ENCODE peak calls at places on chromosomes 7 and 10, in ten cellular contexts. J, S, V, P, Y, D, G, U, R and I are unnamed samples.

GRCh38 chr10:26214004-26214403 is 2.6 kb upstream of the GAD2 start:
- DNase-seq in V (no peak), P (no peak), Y (no peak), R (no peak), J (no peak), D (no peak), S (no peak), G (no peak), U (no peak), I (no peak)

GRCh38 chr10:131620904-131621303 is 279.9 kb upstream of the PPP2R2D start:
- DNase-seq in Y (no peak), J (no peak), R (no peak), P (no peak), G (no peak), U (no peak), D (no peak), V (no peak), S (no peak), I (no peak)

GRCh38 chr7:131327626-131328386 is at the start of gene MKLN1:
- DNase-seq in P (peak; percentile 32), G (peak; percentile 83), U (peak; percentile 95), D (peak; percentile 86), R (peak; percentile 96), S (peak; percentile 96), J (peak; percentile 81), Y (peak; percentile 90), V (peak; percentile 16), I (peak; percentile 92)

GRCh38 chr10:70589762-70590662 is 12.5 kb downstream of the PRF1 start:
- DNase-seq in S (no peak), G (no peak), R (no peak), P (no peak), V (no peak), U (no peak), D (no peak), Y (no peak), J (no peak), I (no peak)

GRCh38 chr10:44696496-44696895 is 214.6 kb upstream of the TMEM72 start:
- DNase-seq in U (no peak), J (no peak), G (no peak), S (no peak), R (no peak), Y (no peak), V (no peak), P (peak; percentile 86), D (no peak), I (no peak)

GRCh38 chr10:102408728-102409603 is 9.6 kb downstream of the PSD start:
- DNase-seq in U (peak; percentile 77), G (peak; percentile 70), J (no peak), D (peak; percentile 67), S (peak; percentile 90), R (peak; percentile 75), P (no peak), V (no peak), Y (no peak), I (peak; percentile 54)

GRCh38 chr10:124145109-124145860 is 51.9 kb upstream of the CHST15 start:
- DNase-seq in U (no peak), D (no peak), V (peak; percentile 45), R (no peak), Y (no peak), P (peak; percentile 33), G (no peak), J (peak; percentile 98), S (no peak), I (no peak)

GRCh38 chr10:120508393-120508792 is 51.4 kb downstream of the PLPP4 start:
- DNase-seq in G (no peak), D (no peak), R (no peak), J (no peak), P (peak; percentile 31), S (no peak), V (no peak), Y (no peak), U (no peak), I (no peak)

GRCh38 chr7:150514748-150515222 is at the start of gene GIMAP7:
- DNase-seq in P (no peak), R (no peak), U (no peak), Y (no peak), J (no peak), D (peak; percentile 40), G (peak; percentile 51), S (peak; percentile 79), V (no peak), I (no peak)

GRCh38 chr7:148704966-148705365 is 6.3 kb downstream of the CUL1 start:
- DNase-seq in V (no peak), P (no peak), R (no peak), Y (no peak), D (no peak), U (no peak), S (no peak), G (no peak), J (no peak), I (no peak)

GRCh38 chr10:46223064-46223480 is 63.7 kb upstream of the ANTXRL start:
- DNase-seq in D (no peak), V (no peak), U (peak; percentile 75), J (peak; percentile 17), P (no peak), G (peak; percentile 16), Y (no peak), R (no peak), S (peak; percentile 62), I (no peak)

GRCh38 chr7:80410081-80410480 is 101.8 kb downstream of the GNAT3 start:
- DNase-seq in R (no peak), U (no peak), G (no peak), D (no peak), J (no peak), V (no peak), Y (peak; percentile 3), P (peak; percentile 9), S (no peak), I (no peak)

GRCh38 chr10:77458986-77459590 is 178.5 kb downstream of the KCNMA1 start:
- DNase-seq in R (no peak), J (no peak), D (no peak), V (no peak), S (no peak), U (peak; percentile 30), Y (no peak), G (no peak), P (peak; percentile 49), I (no peak)

GRCh38 chr7:17498230-17498629 is 199.8 kb downstream of the AHR start:
- DNase-seq in V (no peak), U (no peak), Y (no peak), J (no peak), P (no peak), R (no peak), D (no peak), G (no peak), S (no peak), I (no peak)

GRCh38 chr10:30725661-30726060 is 96.1 kb upstream of the LYZL2 start:
- DNase-seq in V (no peak), J (no peak), U (no peak), Y (no peak), G (no peak), R (no peak), D (no peak), P (no peak), S (no peak), I (no peak)

GRCh38 chr7:158268851-158269535 is 318.6 kb downstream of the PTPRN2 start:
- DNase-seq in U (no peak), G (no peak), V (no peak), J (no peak), D (no peak), P (no peak), Y (no peak), R (no peak), S (peak; percentile 36), I (no peak)

GRCh38 chr7:23055582-23056178 is 41.8 kb upstream of the HYCC1 start:
- DNase-seq in R (peak; percentile 45), S (peak; percentile 73), Y (peak; percentile 55), U (peak; percentile 33), J (peak; percentile 95), P (no peak), V (peak; percentile 28), D (peak; percentile 17), G (peak; percentile 46), I (peak; percentile 65)

GRCh38 chr10:5614081-5614721 is 52.2 kb downstream of the ASB13 start:
- DNase-seq in D (no peak), J (no peak), U (no peak), V (no peak), R (no peak), S (no peak), P (peak; percentile 58), G (no peak), Y (peak; percentile 40), I (no peak)

GRCh38 chr7:158026636-158027265 is 560.9 kb downstream of the PTPRN2 start:
- DNase-seq in V (no peak), G (no peak), Y (no peak), U (no peak), D (no peak), J (no peak), R (no peak), P (no peak), S (no peak), I (no peak)

GRCh38 chr10:99926925-99927718 is 82.6 kb downstream of the DNMBP start:
- DNase-seq in Y (no peak), R (no peak), P (no peak), D (no peak), S (no peak), U (peak; percentile 8), G (no peak), J (no peak), V (no peak), I (no peak)

GRCh38 chr7:142790056-142790455 is 19.3 kb downstream of the PRSS2 start:
- DNase-seq in P (no peak), J (no peak), V (no peak), S (no peak), Y (no peak), U (no peak), G (no peak), D (no peak), R (no peak), I (no peak)

GRCh38 chr7:35647171-35647574 is 47.8 kb downstream of the HERPUD2 start:
- DNase-seq in D (no peak), S (no peak), U (no peak), Y (peak; percentile 33), R (no peak), G (no peak), J (no peak), V (no peak), P (no peak), I (peak; percentile 18)

GRCh38 chr7:129958643-129959479 is 6.1 kb upstream of the UBE2H start:
- DNase-seq in V (no peak), J (peak; percentile 15), U (peak; percentile 72), P (no peak), G (no peak), S (no peak), Y (peak; percentile 84), D (no peak), R (no peak), I (no peak)

GRCh38 chr10:72108811-72109618 is 20.7 kb upstream of the SPOCK2 start:
- DNase-seq in D (no peak), J (no peak), V (no peak), Y (no peak), G (no peak), S (no peak), R (peak; percentile 19), U (no peak), P (no peak), I (no peak)

GRCh38 chr10:103188853-103189252 is 4.2 kb downstream of the NT5C2 start:
- DNase-seq in V (no peak), Y (no peak), P (no peak), J (no peak), D (no peak), R (no peak), S (no peak), U (no peak), G (no peak), I (peak; percentile 42)

GRCh38 chr7:136998495-136998894 is 130.0 kb downstream of the CHRM2 start:
- DNase-seq in P (no peak), G (no peak), S (no peak), Y (no peak), R (no peak), V (no peak), J (no peak), D (no peak), U (no peak), I (no peak)

GRCh38 chr7:132685301-132685700 is 109.0 kb upstream of the PLXNA4 start:
- DNase-seq in S (no peak), V (no peak), P (no peak), D (no peak), R (no peak), U (peak; percentile 83), G (no peak), Y (no peak), J (no peak), I (no peak)

GRCh38 chr10:108465871-108466641 is 1301.5 kb upstream of the SORCS1 start:
- DNase-seq in G (no peak), P (peak; percentile 5), Y (no peak), R (peak; percentile 72), J (no peak), V (no peak), U (no peak), S (no peak), D (peak; percentile 1), I (no peak)